ENCODE peak calls at places on chromosomes 3 and 15, in five cellular contexts. V is suprapubic skin, Z is sigmoid colon, C is ovary, E is A549. F is an unnamed sample.

GRCh38 chr15:34644061-34644460 is 60.6 kb upstream of the GOLGA8B start:
- DNase-seq in V (no peak), Z (no peak), C (no peak), E (no peak), F (no peak)

GRCh38 chr3:50100956-50101845 is 12.5 kb downstream of the RBM5 start:
- DNase-seq in V (no peak), Z (no peak), C (no peak), E (no peak), F (no peak)

GRCh38 chr15:32981536-32981935 is 213.0 kb downstream of the FMN1 start:
- DNase-seq in V (no peak), Z (no peak), C (no peak), E (no peak), F (no peak)

GRCh38 chr3:25128735-25129134 is 299.3 kb upstream of the RARB start:
- DNase-seq in V (no peak), Z (no peak), C (no peak), E (no peak), F (no peak)

GRCh38 chr3:89098964-89099585 is 8.3 kb upstream of the EPHA3 start:
- DNase-seq in V (no peak), Z (no peak), C (peak), E (peak), F (peak)

GRCh38 chr15:45871121-45871855 is 236.5 kb downstream of the SQOR start:
- DNase-seq in V (no peak), Z (no peak), C (no peak), E (no peak), F (no peak)

GRCh38 chr15:95468820-95469219 is 861.7 kb upstream of the NR2F2 start:
- DNase-seq in V (no peak), Z (no peak), C (peak), E (no peak), F (no peak)

GRCh38 chr15:68271854-68272471 is 5.6 kb upstream of the FEM1B start:
- DNase-seq in V (no peak), Z (no peak), C (no peak), E (peak), F (no peak)

DNA sequence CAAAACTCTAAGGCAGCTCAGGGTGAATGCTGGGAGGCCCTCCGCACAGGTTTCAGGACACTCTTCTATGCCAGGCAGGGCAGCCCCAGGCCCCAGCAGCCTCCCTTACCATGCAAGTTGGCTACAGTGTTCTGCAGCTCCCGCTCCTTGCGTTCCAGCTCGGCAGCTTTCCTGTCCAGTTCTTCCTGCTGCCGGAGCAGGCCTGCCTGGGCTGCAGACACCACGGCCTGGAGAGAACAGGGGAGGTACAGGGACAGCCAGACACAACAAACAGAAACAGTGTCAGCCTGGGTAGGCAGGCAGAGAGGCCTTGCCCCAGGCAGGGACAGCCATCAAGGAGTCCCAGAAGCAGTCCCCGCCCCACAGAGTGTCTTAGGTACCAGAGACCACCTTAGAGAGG is 9.0 kb upstream of the ULK3 start:
- DNase-seq in V (no peak), Z (no peak), C (no peak), E (no peak), F (no peak)
- TF ChIP-seq POLR2A in V (no peak), Z (no peak), C (no peak), E (no peak), F (no peak)

DNA sequence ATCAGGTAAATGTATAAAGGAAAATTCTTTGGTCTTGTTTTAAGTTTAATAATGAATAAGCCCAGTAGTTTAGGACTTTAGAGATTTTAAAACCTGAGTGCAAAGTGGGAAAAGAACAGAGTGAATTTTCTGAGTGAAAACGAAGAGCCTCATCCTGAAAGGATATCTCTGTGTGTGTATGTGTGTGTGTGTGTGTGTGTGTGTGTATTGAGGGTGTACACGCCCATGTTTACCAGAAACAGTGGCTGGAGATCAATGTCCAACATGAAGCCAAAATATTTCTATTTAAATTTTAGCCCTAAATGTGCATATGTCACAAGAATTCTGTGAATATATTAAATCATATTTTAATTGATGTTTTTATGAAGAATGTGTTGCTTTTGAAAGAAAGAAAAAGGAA is 549.9 kb downstream of the CADM2 start:
- DNase-seq in V (no peak), Z (no peak), C (no peak), E (no peak), F (no peak)
- H3K27ac ChIP-seq in V (no peak), Z (no peak), C (no peak), E (no peak), F (no peak)

GRCh38 chr3:48467110-48467454 is 20.5 kb downstream of the ATRIP start:
- DNase-seq in V (no peak), Z (peak), C (no peak), E (no peak), F (no peak)
- TF ChIP-seq POLR2A in V (no peak), Z (no peak), C (no peak), E (no peak), F (no peak)

GRCh38 chr3:56989434-56990294 is 70.8 kb upstream of the SPATA12 start:
- DNase-seq in V (no peak), Z (peak), C (peak), E (no peak), F (no peak)
- H3K27ac ChIP-seq in V (peak), Z (peak), C (peak), E (no peak), F (no peak)

DNA sequence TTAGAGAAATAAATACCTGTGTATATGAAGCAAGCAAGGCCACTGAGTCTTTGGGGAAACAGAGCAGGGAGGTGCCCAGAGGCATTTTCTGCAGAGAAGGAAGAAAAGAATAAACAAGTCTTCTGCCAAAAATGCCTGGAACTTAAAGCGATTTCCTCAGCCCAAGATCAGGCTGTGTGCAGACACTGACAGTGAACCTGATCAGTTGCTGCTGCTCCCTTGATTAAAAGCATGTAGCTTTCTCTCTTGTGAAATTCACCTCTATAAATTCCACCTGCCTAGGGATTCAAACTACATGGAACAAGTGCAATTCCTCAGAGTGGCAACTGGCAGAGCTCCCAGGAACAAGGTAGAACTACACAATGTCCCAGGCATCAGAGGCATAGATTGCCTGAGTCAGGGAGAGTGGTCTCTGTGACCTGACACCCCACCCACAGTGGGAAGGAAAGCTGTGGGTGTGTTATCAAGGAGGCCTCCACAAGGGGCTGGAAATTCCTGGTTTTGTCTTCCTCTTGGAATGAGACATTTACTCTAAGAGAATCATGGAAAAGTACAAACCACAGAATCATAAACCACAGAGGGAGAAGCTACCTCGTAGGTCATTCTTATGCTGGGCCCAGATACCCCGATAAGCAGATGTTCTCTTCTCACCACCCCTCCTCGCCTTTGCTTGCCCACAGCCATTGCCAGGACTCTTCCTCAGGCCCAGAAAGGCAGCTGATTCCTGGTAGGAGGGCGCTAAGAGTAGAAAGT is 1.8 kb upstream of the ZBTB38 start:
- DNase-seq in V (no peak), Z (peak), C (peak), E (peak), F (peak)
- TF ChIP-seq POLR2A in V (no peak), Z (no peak), C (no peak), E (no peak), F (no peak)

GRCh38 chr3:173411288-173412064 is 13.9 kb downstream of the NLGN1 start:
- DNase-seq in V (no peak), Z (no peak), C (no peak), E (no peak), F (peak)
- H3K27ac ChIP-seq in V (no peak), Z (no peak), C (no peak), E (no peak), F (no peak)